ENCODE peak calls at places on chromosomes 13 and 19, in eight cellular contexts. W is LoVo; X is RPMI8226; Q is T-helper 17 cell; J is activated T-helper 2 cell treated with anti-CD3 and anti-CD28 coated beads, Interferon-gamma antibody, Interleukin-2, Interleukin-4, amounts not matched to agents 10 μg/mL and 5 μg/mL and 100 μg/mL, durations not matched to agents 14 hours and 24 hours and 36 hours; A is AG08396; G is omental fat pad; P is activated gamma-delta T cell treated with anti-CD3 and anti-CD28 coated beads, Interleukin-2, amount 50 U/mL, for 16 hours. U is an unnamed sample.

GRCh38 chr13:41613984-41614581 is 156.7 kb downstream of the RGCC start:
- DNase-seq in W (peak), X (no peak), Q (no peak), J (no peak), A (peak), G (no peak), P (no peak), U (no peak)

GRCh38 chr19:30931307-30931706 is 417.9 kb downstream of the TSHZ3 start:
- DNase-seq in W (no peak), X (no peak), Q (no peak), J (no peak), A (no peak), G (no peak), P (no peak), U (no peak)

GRCh38 chr13:33815011-33815550 is 2.9 kb upstream of the RFC3 start:
- DNase-seq in W (no peak), X (no peak), Q (no peak), J (no peak), A (no peak), G (no peak), P (no peak), U (no peak)

GRCh38 chr19:4707956-4708650 is 15.5 kb downstream of the DPP9 start:
- DNase-seq in W (no peak), X (no peak), Q (no peak), J (no peak), A (peak), G (no peak), P (no peak), U (no peak)

GRCh38 chr19:42122691-42123607 is 9.3 kb downstream of the POU2F2 start:
- DNase-seq in W (no peak), X (no peak), Q (peak), J (peak), A (no peak), G (no peak), P (no peak), U (no peak)

GRCh38 chr19:34173145-34173956 is 1.0 kb downstream of the LSM14A start:
- DNase-seq in W (peak), X (peak), Q (no peak), J (peak), A (peak), G (no peak), P (peak), U (peak)

GRCh38 chr13:106349080-106349841 is 186.2 kb downstream of the EFNB2 start:
- DNase-seq in W (peak), X (no peak), Q (no peak), J (no peak), A (no peak), G (no peak), P (no peak), U (no peak)

GRCh38 chr13:23488442-23488841 is 54.9 kb upstream of the SACS start:
- DNase-seq in W (no peak), X (no peak), Q (no peak), J (no peak), A (peak), G (no peak), P (no peak), U (no peak)

GRCh38 chr13:30584332-30584731 is 33.4 kb upstream of the USPL1 start:
- DNase-seq in W (no peak), X (no peak), Q (no peak), J (no peak), A (no peak), G (no peak), P (no peak), U (no peak)

GRCh38 chr19:7701049-7701653 is 780 bp downstream of the FCER2 start:
- DNase-seq in W (no peak), X (no peak), Q (no peak), J (no peak), A (no peak), G (no peak), P (no peak), U (no peak)

GRCh38 chr19:51552996-51553725 is 17.9 kb upstream of the ZNF175 start:
- DNase-seq in W (peak), X (peak), Q (no peak), J (no peak), A (peak), G (peak), P (no peak), U (no peak)

GRCh38 chr19:29841559-29842367 is 30.0 kb downstream of the CCNE1 start:
- DNase-seq in W (no peak), X (peak), Q (no peak), J (no peak), A (peak), G (no peak), P (no peak), U (peak)

GRCh38 chr19:48645652-48646191 is at the start of gene CA11:
- DNase-seq in W (no peak), X (no peak), Q (no peak), J (no peak), A (no peak), G (no peak), P (no peak), U (no peak)

GRCh38 chr19:15248648-15249559 is 16.7 kb upstream of the EPHX3 start:
- DNase-seq in W (peak), X (no peak), Q (no peak), J (no peak), A (peak), G (no peak), P (no peak), U (no peak)

GRCh38 chr19:22619932-22620331 is 14.2 kb upstream of the ZNF492 start:
- DNase-seq in W (no peak), X (no peak), Q (no peak), J (no peak), A (no peak), G (no peak), P (no peak), U (no peak)

GRCh38 chr19:44745386-44745831 is 3.1 kb upstream of the BCL3 start:
- DNase-seq in W (peak), X (no peak), Q (no peak), J (no peak), A (peak), G (no peak), P (no peak), U (peak)

GRCh38 chr19:32748497-32748896 is 28.9 kb downstream of the TDRD12 start:
- DNase-seq in W (no peak), X (peak), Q (no peak), J (no peak), A (no peak), G (no peak), P (peak), U (no peak)

GRCh38 chr19:4914736-4915501 is 5.6 kb downstream of the UHRF1 start:
- DNase-seq in W (peak), X (no peak), Q (peak), J (peak), A (peak), G (no peak), P (peak), U (no peak)

GRCh38 chr19:58279042-58279924 is 528 bp downstream of the ZNF8 start:
- DNase-seq in W (peak), X (peak), Q (peak), J (peak), A (peak), G (peak), P (peak), U (peak)

GRCh38 chr19:45638930-45639729 is at the start of gene EML2:
- DNase-seq in W (peak), X (peak), Q (peak), J (peak), A (peak), G (no peak), P (peak), U (no peak)

GRCh38 chr13:86174632-86175031 is 375.4 kb upstream of the SLITRK6 start:
- DNase-seq in W (no peak), X (no peak), Q (no peak), J (no peak), A (no peak), G (no peak), P (no peak), U (no peak)

GRCh38 chr19:6790194-6791128 is 18.0 kb downstream of the VAV1 start:
- DNase-seq in W (no peak), X (no peak), Q (no peak), J (no peak), A (no peak), G (no peak), P (no peak), U (no peak)

U was measured in esophagus muscularis mucosa.